ENCODE peak calls at places on chromosomes 16 and 17, in eight cellular contexts. U is prostate gland, N is uterus, R is A549, S is Peyer's patch, I is K562, F is heart left ventricle, Y is HCT116. H is an unnamed sample.

GRCh38 chr17:21008992-21009671 is 33.7 kb downstream of the USP22 start:
- DNase-seq in U (no peak), N (no peak), R (no peak), S (no peak), I (no peak), F (no peak), Y (no peak), H (no peak)

GRCh38 chr16:53952215-53953208 is 248.6 kb downstream of the FTO start:
- DNase-seq in U (no peak), N (no peak), R (no peak), S (no peak), I (no peak), F (no peak), Y (no peak), H (no peak)

GRCh38 chr17:61755078-61755477 is 108.2 kb downstream of the BRIP1 start:
- DNase-seq in U (no peak), N (no peak), R (no peak), S (no peak), I (no peak), F (no peak), Y (no peak), H (no peak)

GRCh38 chr16:53507464-53508180 is 4.6 kb upstream of the AKTIP start:
- DNase-seq in U (no peak), N (no peak), R (no peak), S (no peak), I (peak; percentile 29), F (no peak), Y (no peak), H (no peak)

GRCh38 chr16:46747777-46748651 is at the start of gene MYLK3:
- DNase-seq in U (no peak), N (no peak), R (no peak), S (no peak), I (peak; percentile 78), F (peak; percentile 91), Y (no peak), H (no peak)

GRCh38 chr17:56926270-56926669 is 12.4 kb upstream of the TRIM25 start:
- DNase-seq in U (no peak), N (no peak), R (no peak), S (no peak), I (no peak), F (no peak), Y (no peak), H (no peak)

GRCh38 chr17:61928101-61928436 is 287 bp upstream of the INTS2 start:
- DNase-seq in U (no peak), N (no peak), R (no peak), S (no peak), I (no peak), F (no peak), Y (no peak), H (no peak)

GRCh38 chr16:28504707-28505404 is 1.8 kb downstream of the IL27 start:
- DNase-seq in U (no peak), N (no peak), R (no peak), S (no peak), I (no peak), F (no peak), Y (no peak), H (no peak)

GRCh38 chr16:80029706-80030481 is 429.4 kb upstream of the MAF start:
- DNase-seq in U (no peak), N (no peak), R (no peak), S (no peak), I (peak; percentile 16), F (no peak), Y (no peak), H (no peak)

GRCh38 chr17:16991349-16992009 is 19.6 kb upstream of the TNFRSF13B start:
- DNase-seq in U (peak; percentile 79), N (peak; percentile 63), R (peak; percentile 75), S (peak; percentile 89), I (peak; percentile 67), F (peak; percentile 77), Y (peak; percentile 57), H (peak; percentile 64)

GRCh38 chr17:499836-500543 is 147.4 kb upstream of the RPH3AL start:
- DNase-seq in U (no peak), N (no peak), R (no peak), S (no peak), I (no peak), F (peak; percentile 50), Y (no peak), H (no peak)

GRCh38 chr16:78244131-78244899 is 144.9 kb downstream of the WWOX start:
- DNase-seq in U (no peak), N (no peak), R (no peak), S (no peak), I (no peak), F (no peak), Y (no peak), H (no peak)

GRCh38 chr17:76081295-76082210 is 2.6 kb downstream of the ZACN start:
- DNase-seq in U (no peak), N (no peak), R (no peak), S (no peak), I (no peak), F (no peak), Y (no peak), H (no peak)

GRCh38 chr17:49756323-49756722 is 7.6 kb downstream of the FAM117A start:
- DNase-seq in U (no peak), N (no peak), R (no peak), S (no peak), I (no peak), F (no peak), Y (no peak), H (no peak)
- H3K4me1 ChIP-seq in U (no peaks in the 10 kb centered on the region), N (no peaks in the 10 kb centered on the region), R (no peaks in the 10 kb centered on the region), S (peaks cover 10% of the 10 kb centered on the region), I (peaks cover 61% of the 10 kb centered on the region), F (peaks cover 14% of the 10 kb centered on the region), Y (no peaks in the 10 kb centered on the region), H (peaks cover 6% of the 10 kb centered on the region)

DNA sequence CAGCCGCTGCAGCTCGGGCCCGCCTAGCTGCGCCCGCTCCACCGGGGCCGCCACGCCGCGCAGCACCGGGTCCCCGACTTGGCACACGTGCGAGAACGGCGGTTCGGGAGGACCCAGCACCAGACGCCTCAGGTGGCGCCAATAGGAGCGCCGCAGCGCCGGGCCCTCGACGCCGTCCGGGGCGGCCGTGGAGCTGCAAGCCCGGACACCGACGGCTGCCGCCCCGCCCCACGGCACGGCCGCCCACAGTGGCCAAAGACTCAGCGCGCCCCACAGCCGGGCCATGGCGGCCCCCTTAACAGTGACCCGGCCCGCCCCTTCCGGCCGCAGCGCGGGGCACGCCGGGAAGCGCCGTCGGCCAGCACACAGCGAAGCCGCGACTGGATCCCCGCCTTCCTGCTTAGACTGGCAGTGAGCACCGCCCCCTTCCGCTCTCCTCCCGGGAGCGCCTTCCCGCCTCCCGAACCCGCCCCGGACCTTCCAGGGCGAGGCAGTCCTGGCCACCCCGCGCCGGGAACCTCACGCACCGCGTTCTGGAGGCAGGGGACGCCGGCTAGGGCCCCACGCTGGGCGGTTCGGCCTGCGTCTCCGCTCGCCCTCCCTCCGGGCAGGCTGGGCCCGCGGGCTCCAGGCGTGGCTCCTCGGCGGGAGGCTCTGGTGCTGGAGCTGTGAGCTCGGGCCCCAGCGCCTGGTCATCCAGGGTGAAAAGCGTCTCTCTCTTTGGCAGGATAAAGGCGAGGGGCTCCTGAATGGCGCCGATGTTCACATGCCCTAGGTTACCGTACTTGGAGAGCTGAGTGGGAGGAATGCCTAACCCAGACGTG is at the start of gene PDF:
- DNase-seq in U (peak; percentile 96), N (peak; percentile 92), R (peak; percentile 93), S (peak; percentile 97), I (peak; percentile 97), F (peak; percentile 96), Y (peak; percentile 79), H (peak; percentile 93)
- TF ChIP-seq POLR2A in U (peak; percentile 75), N (peak; percentile 81), R (peak; percentile 87), S (peak; percentile 85), I (peak; percentile 92), F (peak; percentile 79), Y (peak; percentile 58), H (peak; percentile 38)

GRCh38 chr17:59330314-59330942 is 1.0 kb upstream of the YPEL2 start:
- DNase-seq in U (peak; percentile 11), N (peak; percentile 31), R (peak; percentile 75), S (peak; percentile 80), I (peak; percentile 16), F (peak; percentile 50), Y (no peak), H (peak; percentile 33)

GRCh38 chr17:59331129-59331928 is at the start of gene YPEL2:
- DNase-seq in U (peak; percentile 98), N (peak; percentile 95), R (peak; percentile 95), S (peak; percentile 97), I (peak; percentile 91), F (peak; percentile 98), Y (peak; percentile 82), H (peak; percentile 96)

GRCh38 chr17:59333845-59334244 is 2.4 kb downstream of the YPEL2 start:
- DNase-seq in U (no peak), N (no peak), R (no peak), S (no peak), I (no peak), F (no peak), Y (no peak), H (no peak)

GRCh38 chr17:59332890-59333377 is 1.5 kb downstream of the YPEL2 start:
- DNase-seq in U (peak; percentile 36), N (peak; percentile 24), R (no peak), S (no peak), I (no peak), F (peak; percentile 45), Y (no peak), H (peak; percentile 29)

DNA sequence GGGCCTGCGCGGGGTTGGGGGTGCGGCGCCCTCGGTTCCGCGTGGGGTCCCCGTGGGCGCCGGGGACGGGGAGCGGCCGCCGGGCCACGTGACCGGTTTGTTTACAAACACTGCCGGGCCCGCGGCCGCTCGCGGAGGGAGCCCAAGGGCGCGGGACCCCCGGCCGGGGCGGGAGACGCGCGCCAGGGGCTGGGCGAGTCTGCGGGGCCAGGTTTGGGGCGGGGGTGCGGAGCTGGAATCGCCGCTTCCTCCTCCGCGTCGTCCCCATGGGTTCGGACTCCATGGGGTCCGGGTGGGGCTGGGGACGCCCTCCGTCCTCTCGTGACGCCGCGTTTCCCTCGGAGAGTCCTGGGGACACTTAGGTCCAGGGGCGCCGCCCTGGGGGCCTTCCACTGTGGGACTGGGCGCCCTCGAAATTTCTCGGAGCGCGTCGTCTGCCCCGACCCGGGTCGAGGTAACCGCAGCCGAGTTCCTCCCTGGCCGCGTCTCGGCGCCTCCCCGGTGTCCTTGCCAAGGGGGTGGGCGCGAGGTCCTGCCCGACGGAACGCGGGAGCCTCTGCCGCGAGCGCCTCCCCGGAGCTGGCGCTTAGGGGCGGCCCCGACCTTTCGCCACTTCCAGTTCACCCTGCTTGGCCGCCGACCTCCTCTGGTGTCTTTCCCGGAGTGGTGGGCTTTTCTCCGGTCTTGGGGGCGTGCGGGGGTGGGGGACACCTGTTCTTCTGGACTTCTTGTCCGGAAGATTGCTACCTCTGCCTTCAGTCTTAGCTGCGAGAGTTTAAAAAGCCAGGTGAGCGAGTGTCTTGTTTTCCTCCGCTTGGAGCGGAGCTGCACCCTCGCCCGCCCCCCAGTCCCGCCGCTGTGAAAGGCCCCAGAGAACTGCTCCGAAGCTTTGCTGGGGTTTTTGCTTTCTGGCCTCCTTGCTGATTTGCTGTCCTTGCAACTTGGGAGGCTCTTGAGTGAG is 754 bp downstream of the YPEL2 start:
- DNase-seq in U (peak; percentile 23), N (peak; percentile 45), R (no peak), S (peak; percentile 71), I (peak; percentile 14), F (peak; percentile 78), Y (no peak), H (peak; percentile 67)
- H3K4me1 ChIP-seq in U (peaks cover 8% of the 10 kb centered on the region), N (peaks cover 5% of the 10 kb centered on the region), R (peaks cover 40% of the 10 kb centered on the region), S (peaks cover 23% of the 10 kb centered on the region), I (peaks cover 16% of the 10 kb centered on the region), F (peaks cover 50% of the 10 kb centered on the region), Y (peaks cover 14% of the 10 kb centered on the region), H (peaks cover 7% of the 10 kb centered on the region)

DNA sequence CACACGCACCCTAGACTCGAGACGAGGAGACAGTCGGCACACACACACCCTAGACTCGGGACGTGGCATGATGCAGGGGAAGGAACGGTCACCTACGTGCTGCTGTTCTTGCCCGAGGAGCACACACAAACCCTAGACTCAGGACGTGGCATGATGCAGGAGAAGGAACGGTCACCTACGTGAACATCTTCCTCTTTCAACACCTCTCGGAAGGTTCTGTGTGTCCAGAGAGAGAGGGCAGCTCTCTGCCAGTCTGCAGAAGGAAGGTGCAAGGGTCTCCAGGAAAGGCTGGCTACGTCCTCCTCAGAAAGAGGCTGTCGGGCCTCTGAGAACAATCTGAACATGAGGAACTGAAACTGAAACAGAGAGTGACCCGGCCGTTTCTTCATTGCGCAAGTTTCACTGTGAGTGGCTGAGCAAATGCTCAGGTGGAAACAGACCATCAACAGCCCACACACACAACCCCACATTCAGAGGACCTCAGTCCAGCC is 43.4 kb downstream of the ZNF276 start:
- DNase-seq in U (no peak), N (no peak), R (no peak), S (peak; percentile 79), I (no peak), F (peak; percentile 39), Y (no peak), H (no peak)
- TF ChIP-seq POLR2A in U (no peak), N (no peak), R (no peak), S (peak; percentile 93), I (no peak), F (no peak), Y (no peak), H (no peak)

H was measured in ovary.